ENCODE peak calls at places on chromosome 9, in four cellular contexts. I is SK-N-SH, U is GM12878, B is H1. J is an unnamed sample.

GRCh38 chr9:27394826-27395201 is 97.9 kb upstream of the EQTN start:
- DNase-seq in I (no peak), U (no peak), B (no peak), J (no peak)

GRCh38 chr9:120729796-120730195 is 15.5 kb upstream of the MEGF9 start:
- DNase-seq in I (no peak), U (no peak), B (peak; percentile 69), J (peak; percentile 20)

GRCh38 chr9:136947955-136948510 is 3.0 kb downstream of the C8G start:
- DNase-seq in I (peak; percentile 78), U (no peak), B (peak; percentile 82), J (no peak)

GRCh38 chr9:113772121-113772885 is 103.8 kb upstream of the ZNF618 start:
- DNase-seq in I (no peak), U (no peak), B (no peak), J (no peak)

GRCh38 chr9:98780059-98780749 is 16.2 kb downstream of the ANKS6 start:
- DNase-seq in I (no peak), U (no peak), B (no peak), J (no peak)

GRCh38 chr9:124329996-124330714 is 72.4 kb downstream of the NEK6 start:
- DNase-seq in I (no peak), U (no peak), B (no peak), J (no peak)

GRCh38 chr9:14441976-14442651 is 128.2 kb upstream of the NFIB start:
- DNase-seq in I (no peak), U (no peak), B (no peak), J (peak; percentile 44)

GRCh38 chr9:35357826-35358225 is 132.1 kb upstream of the RUSC2 start:
- DNase-seq in I (no peak), U (no peak), B (no peak), J (no peak)

GRCh38 chr9:94623253-94623652 is 16.1 kb downstream of the FBP1 start:
- DNase-seq in I (peak; percentile 67), U (no peak), B (peak; percentile 86), J (peak; percentile 18)

GRCh38 chr9:19184144-19184917 is 46.2 kb upstream of the DENND4C start:
- DNase-seq in I (peak; percentile 36), U (peak; percentile 46), B (no peak), J (peak; percentile 13)

GRCh38 chr9:131500939-131501541 is 1.7 kb upstream of the POMT1 start:
- DNase-seq in I (no peak), U (no peak), B (no peak), J (no peak)

GRCh38 chr9:22241611-22242010 is 205.0 kb upstream of the DMRTA1 start:
- DNase-seq in I (no peak), U (no peak), B (no peak), J (no peak)

GRCh38 chr9:114860187-114860586 is 54.3 kb upstream of the TNFSF15 start:
- DNase-seq in I (no peak), U (no peak), B (no peak), J (no peak)

GRCh38 chr9:114864471-114864870 is 58.6 kb upstream of the TNFSF15 start:
- DNase-seq in I (no peak), U (no peak), B (no peak), J (no peak)

GRCh38 chr9:114856942-114857315 is 51.1 kb upstream of the TNFSF15 start:
- DNase-seq in I (no peak), U (no peak), B (no peak), J (no peak)

GRCh38 chr9:114861273-114861672 is 55.4 kb upstream of the TNFSF15 start:
- DNase-seq in I (no peak), U (no peak), B (no peak), J (no peak)

DNA sequence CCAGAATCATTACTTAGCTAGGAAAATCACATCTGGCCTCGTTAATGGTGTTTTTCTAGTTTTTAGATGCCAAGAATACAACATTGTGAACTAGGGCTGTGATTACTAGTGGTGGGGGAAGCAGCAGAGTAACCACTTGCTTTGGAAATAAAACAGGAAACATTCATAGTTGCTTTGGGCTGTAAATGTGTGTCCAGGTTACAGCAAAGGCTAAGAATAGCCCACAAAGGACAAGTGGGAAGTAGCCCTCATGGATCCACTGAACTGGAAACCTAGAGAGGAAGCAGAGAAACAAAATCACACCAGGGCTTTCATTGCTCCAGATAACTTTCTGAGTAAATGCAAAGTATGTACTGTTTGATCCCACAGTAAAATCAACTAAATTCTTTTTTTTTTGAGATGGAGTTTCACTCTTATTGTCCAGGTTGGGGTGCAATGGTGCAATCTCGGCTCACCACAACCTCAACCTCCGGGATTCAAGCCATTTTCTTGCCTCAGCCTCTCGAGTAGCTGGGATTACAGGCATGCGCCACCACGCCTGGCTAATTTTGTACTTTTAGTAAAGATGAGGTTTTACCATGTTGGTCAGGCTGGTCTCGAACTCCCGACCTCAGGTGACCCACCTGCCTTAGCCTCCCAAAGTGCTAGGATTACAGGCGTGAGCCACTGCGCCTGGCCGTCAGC is 56.2 kb upstream of the TNFSF15 start:
- DNase-seq in I (no peak), U (no peak), B (no peak), J (no peak)
- TF ChIP-seq YY1 in I (no peak), U (no peak), B (no peak), J (no peak)

GRCh38 chr9:6793203-6793602 is 35.4 kb downstream of the KDM4C start:
- DNase-seq in I (no peak), U (no peak), B (no peak), J (no peak)

GRCh38 chr9:6785682-6786081 is 27.9 kb downstream of the KDM4C start:
- DNase-seq in I (no peak), U (no peak), B (no peak), J (no peak)

GRCh38 chr9:6787793-6788174 is 30.0 kb downstream of the KDM4C start:
- DNase-seq in I (no peak), U (no peak), B (no peak), J (no peak)

GRCh38 chr9:6783753-6784152 is 26.0 kb downstream of the KDM4C start:
- DNase-seq in I (no peak), U (no peak), B (no peak), J (no peak)

GRCh38 chr9:6788175-6789016 is 30.6 kb downstream of the KDM4C start:
- DNase-seq in I (no peak), U (no peak), B (no peak), J (no peak)
- TF ChIP-seq YY1 in I (no peak), U (no peak), B (no peak), J (no peak)

GRCh38 chr9:88789785-88790184 is 201.5 kb upstream of the S1PR3 start:
- DNase-seq in I (no peak), U (no peak), B (no peak), J (no peak)
- TF ChIP-seq YY1 in I (no peak), U (no peak), B (no peak), J (no peak)

GRCh38 chr9:75962186-75963036 is 71.9 kb downstream of the PCSK5 start:
- DNase-seq in I (no peak), U (no peak), B (no peak), J (no peak)
- TF ChIP-seq YY1 in I (no peak), U (no peak), B (no peak), J (no peak)

GRCh38 chr9:36939214-36939613 is 94.9 kb downstream of the PAX5 start:
- DNase-seq in I (no peak), U (no peak), B (no peak), J (no peak)

GRCh38 chr9:36942891-36943290 is 91.2 kb downstream of the PAX5 start:
- DNase-seq in I (no peak), U (no peak), B (peak; percentile 24), J (no peak)

GRCh38 chr9:36939655-36940578 is 94.2 kb downstream of the PAX5 start:
- DNase-seq in I (no peak), U (no peak), B (no peak), J (no peak)

GRCh38 chr9:36941441-36941840 is 92.6 kb downstream of the PAX5 start:
- DNase-seq in I (no peak), U (no peak), B (peak; percentile 27), J (no peak)

DNA sequence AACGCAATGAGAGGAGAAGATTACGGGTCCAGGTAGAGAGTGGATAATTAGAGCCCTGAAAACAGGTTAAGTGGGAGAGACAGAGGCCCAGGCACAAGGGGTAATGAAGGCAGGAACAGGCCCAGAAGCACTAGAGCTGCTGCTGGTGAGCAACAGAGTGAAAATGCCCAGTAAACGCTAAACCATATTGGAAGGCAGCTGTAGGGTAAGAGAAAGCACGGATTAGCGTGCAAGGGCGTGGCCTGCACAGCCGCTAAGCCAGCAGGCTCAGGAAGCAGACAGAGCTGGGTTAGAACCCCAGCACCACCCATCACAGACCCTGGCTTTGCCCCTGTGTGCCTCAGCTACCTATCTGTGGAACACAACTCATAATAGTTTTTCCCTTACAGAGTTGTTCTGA is 93.2 kb downstream of the PAX5 start:
- DNase-seq in I (no peak), U (no peak), B (peak; percentile 32), J (no peak)
- TF ChIP-seq YY1 in I (no peak), U (no peak), B (no peak), J (no peak)

GRCh38 chr9:127783644-127784043 is 2.2 kb upstream of the CDK9 start:
- DNase-seq in I (no peak), U (no peak), B (no peak), J (no peak)
- TF ChIP-seq YY1 in I (no peak), U (no peak), B (no peak), J (no peak)

DNA sequence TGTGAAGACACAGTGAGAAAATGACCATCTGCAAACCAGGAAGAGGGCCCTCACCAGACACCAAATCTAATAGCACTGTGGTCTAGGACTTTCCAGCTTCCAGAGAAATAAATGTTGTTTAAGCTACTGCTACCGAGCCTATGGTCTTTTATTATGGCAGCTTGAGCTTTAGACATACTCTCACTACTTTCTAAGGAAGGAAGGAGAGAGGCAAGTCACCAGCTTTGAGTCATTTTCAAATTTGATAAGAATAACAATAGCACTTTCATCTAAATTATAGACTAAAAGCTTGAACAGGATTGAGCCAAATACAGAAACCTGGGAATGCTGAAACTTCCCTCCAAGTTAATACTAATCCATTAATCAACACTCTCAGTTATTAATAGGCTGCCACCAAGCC is 64.4 kb downstream of the PLPPR1 start:
- DNase-seq in I (no peak), U (no peak), B (no peak), J (no peak)
- TF ChIP-seq YY1 in I (no peak), U (no peak), B (no peak), J (no peak)